ENCODE peak calls at places on chromosomes 5 and 9, in seven cellular contexts. One of them, this sample, is unnamed.

GRCh38 chr5:159913048-159913447 is 3.2 kb upstream of the ADRA1B start:
- DNase-seq in trophoblast cell: peak
- DNase-seq in H1: no peak
- DNase-seq in IMR-90: peak
- DNase-seq in neuronal stem cell: no peak
- DNase-seq in H9: no peak
- DNase-seq in mesendoderm: no peak
- DNase-seq in this sample: peak

GRCh38 chr5:31459594-31459993 is 72.3 kb downstream of the DROSHA start:
- DNase-seq in mesendoderm: no peak
- DNase-seq in H9: no peak
- DNase-seq in IMR-90: no peak
- DNase-seq in H1: no peak
- DNase-seq in neuronal stem cell: no peak
- DNase-seq in trophoblast cell: no peak
- DNase-seq in this sample: no peak

GRCh38 chr5:149392718-149393117 is 13.6 kb upstream of the IL17B start:
- DNase-seq in trophoblast cell: peak
- DNase-seq in H1: no peak
- DNase-seq in mesendoderm: no peak
- DNase-seq in neuronal stem cell: no peak
- DNase-seq in IMR-90: peak
- DNase-seq in H9: no peak
- DNase-seq in this sample: peak

GRCh38 chr5:152505442-152506042 is 100.5 kb upstream of the NMUR2 start:
- DNase-seq in H1: peak
- DNase-seq in IMR-90: peak
- DNase-seq in H9: peak
- DNase-seq in mesendoderm: peak
- DNase-seq in trophoblast cell: peak
- DNase-seq in neuronal stem cell: peak
- DNase-seq in this sample: peak

GRCh38 chr5:25849270-25849669 is 1189.1 kb downstream of the CDH9 start:
- DNase-seq in trophoblast cell: no peak
- DNase-seq in H1: no peak
- DNase-seq in mesendoderm: no peak
- DNase-seq in H9: no peak
- DNase-seq in neuronal stem cell: no peak
- DNase-seq in IMR-90: no peak
- DNase-seq in this sample: no peak

GRCh38 chr9:124298646-124299235 is 41.0 kb downstream of the NEK6 start:
- DNase-seq in trophoblast cell: peak
- DNase-seq in H9: no peak
- DNase-seq in IMR-90: no peak
- DNase-seq in mesendoderm: no peak
- DNase-seq in neuronal stem cell: no peak
- DNase-seq in H1: no peak
- DNase-seq in this sample: peak

GRCh38 chr5:122101636-122102285 is 23.7 kb upstream of the LOX start:
- DNase-seq in H1: no peak
- DNase-seq in IMR-90: peak
- DNase-seq in neuronal stem cell: no peak
- DNase-seq in mesendoderm: peak
- DNase-seq in trophoblast cell: peak
- DNase-seq in H9: no peak
- DNase-seq in this sample: peak

GRCh38 chr9:130718576-130718975 is 25.0 kb downstream of the EXOSC2 start:
- DNase-seq in IMR-90: no peak
- DNase-seq in H1: no peak
- DNase-seq in H9: no peak
- DNase-seq in neuronal stem cell: no peak
- DNase-seq in trophoblast cell: no peak
- DNase-seq in mesendoderm: peak
- DNase-seq in this sample: no peak

GRCh38 chr9:37309136-37309535 is 113.4 kb upstream of the GRHPR start:
- DNase-seq in trophoblast cell: peak
- DNase-seq in mesendoderm: peak
- DNase-seq in H1: no peak
- DNase-seq in IMR-90: peak
- DNase-seq in H9: peak
- DNase-seq in neuronal stem cell: no peak
- DNase-seq in this sample: no peak

GRCh38 chr5:149517461-149518122 is 33.6 kb downstream of the CSNK1A1 start:
- DNase-seq in trophoblast cell: no peak
- DNase-seq in neuronal stem cell: no peak
- DNase-seq in H9: no peak
- DNase-seq in H1: no peak
- DNase-seq in mesendoderm: no peak
- DNase-seq in IMR-90: peak
- DNase-seq in this sample: no peak

GRCh38 chr5:143041461-143041860 is 271.3 kb downstream of the ARHGAP26 start:
- DNase-seq in IMR-90: no peak
- DNase-seq in trophoblast cell: no peak
- DNase-seq in H9: no peak
- DNase-seq in H1: no peak
- DNase-seq in neuronal stem cell: no peak
- DNase-seq in mesendoderm: no peak
- DNase-seq in this sample: no peak

GRCh38 chr5:59069438-59070079 is 486.7 kb downstream of the RAB3C start:
- DNase-seq in H9: no peak
- DNase-seq in H1: no peak
- DNase-seq in IMR-90: peak
- DNase-seq in mesendoderm: peak
- DNase-seq in trophoblast cell: peak
- DNase-seq in neuronal stem cell: peak
- DNase-seq in this sample: peak

GRCh38 chr9:123723135-123723875 is 206.6 kb downstream of the DENND1A start:
- DNase-seq in H9: no peak
- DNase-seq in IMR-90: no peak
- DNase-seq in mesendoderm: no peak
- DNase-seq in neuronal stem cell: no peak
- DNase-seq in H1: no peak
- DNase-seq in trophoblast cell: no peak
- DNase-seq in this sample: no peak

GRCh38 chr5:95181650-95182049 is 103.2 kb downstream of the MCTP1 start:
- DNase-seq in trophoblast cell: no peak
- DNase-seq in H1: no peak
- DNase-seq in neuronal stem cell: no peak
- DNase-seq in H9: no peak
- DNase-seq in mesendoderm: no peak
- DNase-seq in IMR-90: no peak
- DNase-seq in this sample: no peak

GRCh38 chr9:73806876-73807275 is 655.2 kb downstream of the ANXA1 start:
- DNase-seq in IMR-90: no peak
- DNase-seq in trophoblast cell: no peak
- DNase-seq in neuronal stem cell: no peak
- DNase-seq in H9: no peak
- DNase-seq in mesendoderm: peak
- DNase-seq in H1: no peak
- DNase-seq in this sample: peak

GRCh38 chr9:94204174-94204573 is 54.9 kb upstream of the ZNF169 start:
- DNase-seq in H9: no peak
- DNase-seq in trophoblast cell: no peak
- DNase-seq in IMR-90: no peak
- DNase-seq in mesendoderm: no peak
- DNase-seq in H1: no peak
- DNase-seq in neuronal stem cell: no peak
- DNase-seq in this sample: no peak

GRCh38 chr9:136590788-136591187 is 44.9 kb upstream of the NOTCH1 start:
- DNase-seq in H1: no peak
- DNase-seq in neuronal stem cell: no peak
- DNase-seq in H9: no peak
- DNase-seq in IMR-90: no peak
- DNase-seq in trophoblast cell: no peak
- DNase-seq in mesendoderm: no peak
- DNase-seq in this sample: no peak

GRCh38 chr5:65262094-65262493 is 219.6 kb downstream of the ADAMTS6 start:
- DNase-seq in mesendoderm: no peak
- DNase-seq in IMR-90: no peak
- DNase-seq in neuronal stem cell: no peak
- DNase-seq in H1: no peak
- DNase-seq in H9: no peak
- DNase-seq in trophoblast cell: no peak
- DNase-seq in this sample: no peak

GRCh38 chr5:151459680-151460079 is 12.3 kb downstream of the SLC36A1 start:
- DNase-seq in IMR-90: peak
- DNase-seq in H1: no peak
- DNase-seq in trophoblast cell: peak
- DNase-seq in H9: no peak
- DNase-seq in mesendoderm: peak
- DNase-seq in neuronal stem cell: no peak
- DNase-seq in this sample: peak

GRCh38 chr5:151461312-151461711 is 13.9 kb downstream of the SLC36A1 start:
- DNase-seq in H1: no peak
- DNase-seq in IMR-90: no peak
- DNase-seq in neuronal stem cell: no peak
- DNase-seq in mesendoderm: no peak
- DNase-seq in trophoblast cell: no peak
- DNase-seq in H9: no peak
- DNase-seq in this sample: no peak

GRCh38 chr5:151465476-151465875 is 18.1 kb downstream of the SLC36A1 start:
- DNase-seq in IMR-90: no peak
- DNase-seq in H9: no peak
- DNase-seq in mesendoderm: no peak
- DNase-seq in trophoblast cell: no peak
- DNase-seq in neuronal stem cell: no peak
- DNase-seq in H1: no peak
- DNase-seq in this sample: no peak

GRCh38 chr5:151464101-151464500 is 16.7 kb downstream of the SLC36A1 start:
- DNase-seq in IMR-90: no peak
- DNase-seq in H9: no peak
- DNase-seq in mesendoderm: no peak
- DNase-seq in neuronal stem cell: no peak
- DNase-seq in H1: peak
- DNase-seq in trophoblast cell: peak
- DNase-seq in this sample: no peak

DNA sequence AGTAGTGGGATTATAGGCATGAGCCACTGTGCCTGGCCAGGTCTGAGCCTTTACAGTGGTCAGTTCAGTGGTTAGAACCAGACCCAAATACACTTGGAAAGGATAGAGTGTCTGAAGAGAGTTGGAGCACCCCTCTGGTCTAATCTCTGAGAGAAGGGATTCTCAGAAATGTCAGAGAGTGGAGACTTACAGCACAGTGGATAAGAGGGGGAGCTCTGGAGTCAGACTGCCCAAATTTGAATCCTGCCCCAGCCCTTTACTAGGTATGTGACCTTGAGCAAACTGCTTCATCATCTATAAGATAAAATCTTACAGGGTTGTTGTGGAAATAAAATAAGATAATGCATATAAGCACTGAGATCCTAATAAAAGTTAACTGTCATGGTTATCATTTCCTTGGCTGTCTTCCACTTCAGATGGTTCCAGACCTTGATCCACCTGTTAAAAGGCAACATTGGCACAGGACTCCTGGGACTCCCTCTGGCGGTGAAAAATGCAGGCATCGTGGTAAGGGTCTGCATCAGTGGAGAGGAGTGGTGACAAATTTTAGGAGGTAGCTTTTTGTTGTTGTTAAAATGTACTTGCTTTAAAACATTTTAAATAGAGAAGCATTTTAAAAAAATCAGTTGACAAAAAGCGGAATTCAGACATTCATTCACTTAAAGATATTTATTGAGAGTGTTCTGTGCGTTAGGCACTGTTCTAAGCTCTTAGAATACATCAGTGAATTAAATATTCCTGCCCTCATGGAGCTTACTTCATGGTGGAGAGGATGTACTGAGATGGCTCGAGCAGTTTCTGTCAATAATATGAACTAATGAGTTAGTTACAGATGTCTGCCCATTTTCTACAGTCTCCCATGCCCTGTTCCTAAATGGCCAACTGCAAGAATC is 16.0 kb downstream of the SLC36A1 start:
- DNase-seq in trophoblast cell: peak
- DNase-seq in IMR-90: no peak
- DNase-seq in H1: peak
- DNase-seq in mesendoderm: peak
- DNase-seq in H9: peak
- DNase-seq in neuronal stem cell: no peak
- DNase-seq in this sample: no peak
- H3K18ac ChIP-seq in trophoblast cell: no peak
- H3K18ac ChIP-seq in IMR-90: no peak
- H3K18ac ChIP-seq in H1: no peak
- H3K18ac ChIP-seq in mesendoderm: no peak
- H3K18ac ChIP-seq in H9: no peak
- H3K18ac ChIP-seq in neuronal stem cell: no peak
- H3K18ac ChIP-seq in this sample: no peak

GRCh38 chr5:102931085-102931484 is 176.0 kb downstream of the PAM start:
- DNase-seq in neuronal stem cell: no peak
- DNase-seq in mesendoderm: no peak
- DNase-seq in IMR-90: no peak
- DNase-seq in H1: no peak
- DNase-seq in H9: no peak
- DNase-seq in trophoblast cell: no peak
- DNase-seq in this sample: no peak
- H2BK120ac ChIP-seq in neuronal stem cell: no peak
- H2BK120ac ChIP-seq in mesendoderm: no peak
- H2BK120ac ChIP-seq in IMR-90: no peak
- H2BK120ac ChIP-seq in H1: no peak
- H2BK120ac ChIP-seq in H9: no peak
- H2BK120ac ChIP-seq in trophoblast cell: no peak
- H2BK120ac ChIP-seq in this sample: no peak

DNA sequence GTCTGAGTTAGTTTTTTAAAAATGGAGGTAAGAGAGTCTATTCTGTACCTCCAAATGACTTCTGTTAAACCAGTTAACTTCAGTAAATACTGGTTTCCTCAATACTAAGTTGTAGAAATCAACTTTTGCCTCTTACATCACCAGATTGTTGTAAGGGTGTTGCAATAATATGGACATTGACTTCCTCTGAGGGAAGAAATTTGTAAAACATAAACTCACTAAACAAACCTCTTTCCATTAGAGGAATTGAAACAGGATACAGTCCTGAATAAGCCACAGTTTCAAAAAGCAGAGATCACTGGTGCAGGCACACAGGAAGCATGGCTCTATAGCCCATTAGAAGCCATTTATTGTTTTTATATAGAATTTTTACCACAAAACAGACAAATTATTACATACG is 32.7 kb upstream of the SLCO6A1 start:
- DNase-seq in H9: no peak
- DNase-seq in mesendoderm: no peak
- DNase-seq in H1: no peak
- DNase-seq in IMR-90: no peak
- DNase-seq in trophoblast cell: peak
- DNase-seq in neuronal stem cell: no peak
- DNase-seq in this sample: peak
- H3K4ac ChIP-seq in H9: no peak
- H3K4ac ChIP-seq in mesendoderm: no peak
- H3K4ac ChIP-seq in H1: no peak
- H3K4ac ChIP-seq in IMR-90: no peak
- H3K4ac ChIP-seq in trophoblast cell: no peak
- H3K4ac ChIP-seq in neuronal stem cell: no peak
- H3K4ac ChIP-seq in this sample: no peak

DNA sequence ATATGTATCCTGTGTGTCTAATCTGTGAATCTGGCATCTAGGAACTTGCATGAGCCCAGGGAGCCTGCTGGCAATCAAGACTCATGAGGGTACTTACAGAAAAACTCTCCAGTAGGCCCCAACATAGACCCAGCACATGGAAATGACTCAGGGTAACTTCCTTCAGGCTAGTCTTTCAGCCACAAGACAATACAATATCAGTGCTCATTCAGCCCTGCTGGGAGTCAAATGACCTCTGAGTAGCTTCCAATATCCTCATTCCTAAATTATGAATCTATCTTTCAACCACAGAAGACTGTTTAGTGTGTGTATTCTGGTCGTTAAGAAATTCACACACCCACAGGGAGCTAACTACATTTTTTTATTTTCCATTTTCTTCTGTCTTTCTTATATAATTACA is 1273.0 kb downstream of the EFNA5 start:
- DNase-seq in mesendoderm: peak
- DNase-seq in neuronal stem cell: no peak
- DNase-seq in IMR-90: peak
- DNase-seq in trophoblast cell: peak
- DNase-seq in H1: no peak
- DNase-seq in H9: no peak
- DNase-seq in this sample: peak
- H3K18ac ChIP-seq in mesendoderm: no peak
- H3K18ac ChIP-seq in neuronal stem cell: no peak
- H3K18ac ChIP-seq in IMR-90: peak
- H3K18ac ChIP-seq in trophoblast cell: no peak
- H3K18ac ChIP-seq in H1: no peak
- H3K18ac ChIP-seq in H9: no peak
- H3K18ac ChIP-seq in this sample: no peak